ENCODE peak calls at places on chromosomes 5 and 9, in five cellular contexts. One of them, this sample, is unnamed.

GRCh38 chr9:22041792-22042191 is 32.7 kb upstream of the CDKN2B start:
- DNase-seq in HEK293T: no peak
- DNase-seq in A673: no peak
- DNase-seq in tibial artery: no peak
- DNase-seq in CD8-positive, alpha-beta T cell: no peak
- DNase-seq in this sample: no peak

GRCh38 chr9:469672-470040 is 255.0 kb downstream of the DOCK8 start:
- DNase-seq in CD8-positive, alpha-beta T cell: no peak
- DNase-seq in A673: no peak
- DNase-seq in tibial artery: no peak
- DNase-seq in HEK293T: no peak
- DNase-seq in this sample: no peak

GRCh38 chr5:102715405-102715804 is 39.7 kb upstream of the PAM start:
- DNase-seq in A673: peak; percentile 31
- DNase-seq in tibial artery: no peak
- DNase-seq in HEK293T: no peak
- DNase-seq in CD8-positive, alpha-beta T cell: no peak
- DNase-seq in this sample: no peak

GRCh38 chr5:150612905-150613670 is 27.4 kb upstream of the SYNPO start:
- DNase-seq in tibial artery: peak; percentile 89
- DNase-seq in CD8-positive, alpha-beta T cell: no peak
- DNase-seq in HEK293T: no peak
- DNase-seq in A673: no peak
- DNase-seq in this sample: no peak

GRCh38 chr5:94901071-94901979 is 282.9 kb downstream of the SLF1 start:
- DNase-seq in HEK293T: no peak
- DNase-seq in A673: peak; percentile 46
- DNase-seq in CD8-positive, alpha-beta T cell: no peak
- DNase-seq in tibial artery: no peak
- DNase-seq in this sample: no peak

GRCh38 chr9:136857166-136857565 is 5.0 kb downstream of the MAMDC4 start:
- DNase-seq in CD8-positive, alpha-beta T cell: no peak
- DNase-seq in A673: no peak
- DNase-seq in tibial artery: peak; percentile 62
- DNase-seq in HEK293T: no peak
- DNase-seq in this sample: peak; percentile 12

GRCh38 chr5:139650031-139650688 is 2.0 kb downstream of the CXXC5 start:
- DNase-seq in HEK293T: peak; percentile 59
- DNase-seq in A673: peak; percentile 62
- DNase-seq in CD8-positive, alpha-beta T cell: no peak
- DNase-seq in tibial artery: peak; percentile 79
- DNase-seq in this sample: no peak

GRCh38 chr9:83362341-83362995 is 175.7 kb downstream of the FRMD3 start:
- DNase-seq in A673: no peak
- DNase-seq in HEK293T: no peak
- DNase-seq in CD8-positive, alpha-beta T cell: no peak
- DNase-seq in tibial artery: no peak
- DNase-seq in this sample: no peak

GRCh38 chr5:139787568-139788293 is 7.9 kb upstream of the PSD2 start:
- DNase-seq in CD8-positive, alpha-beta T cell: peak; percentile 69
- DNase-seq in A673: peak; percentile 89
- DNase-seq in HEK293T: peak; percentile 95
- DNase-seq in tibial artery: peak; percentile 92
- DNase-seq in this sample: peak; percentile 79

GRCh38 chr9:14251146-14252071 is 62.5 kb downstream of the NFIB start:
- DNase-seq in A673: peak; percentile 16
- DNase-seq in CD8-positive, alpha-beta T cell: no peak
- DNase-seq in HEK293T: no peak
- DNase-seq in tibial artery: peak; percentile 92
- DNase-seq in this sample: peak; percentile 94

GRCh38 chr9:125655691-125656410 is 51.2 kb downstream of the MAPKAP1 start:
- DNase-seq in HEK293T: no peak
- DNase-seq in A673: no peak
- DNase-seq in tibial artery: no peak
- DNase-seq in CD8-positive, alpha-beta T cell: no peak
- DNase-seq in this sample: no peak

GRCh38 chr9:38215465-38215864 is 146.4 kb upstream of the SHB start:
- DNase-seq in A673: no peak
- DNase-seq in HEK293T: no peak
- DNase-seq in tibial artery: peak; percentile 5
- DNase-seq in CD8-positive, alpha-beta T cell: no peak
- DNase-seq in this sample: no peak

GRCh38 chr9:127129718-127130085 is 7.3 kb upstream of the ANGPTL2 start:
- DNase-seq in A673: no peak
- DNase-seq in CD8-positive, alpha-beta T cell: no peak
- DNase-seq in HEK293T: no peak
- DNase-seq in tibial artery: no peak
- DNase-seq in this sample: no peak

GRCh38 chr9:2749485-2749884 is 32.2 kb downstream of the KCNV2 start:
- DNase-seq in HEK293T: no peak
- DNase-seq in tibial artery: no peak
- DNase-seq in CD8-positive, alpha-beta T cell: no peak
- DNase-seq in A673: no peak
- DNase-seq in this sample: no peak

GRCh38 chr5:175393922-175394321 is 50.1 kb downstream of the DRD1 start:
- DNase-seq in tibial artery: no peak
- DNase-seq in A673: no peak
- DNase-seq in HEK293T: no peak
- DNase-seq in CD8-positive, alpha-beta T cell: no peak
- DNase-seq in this sample: no peak

GRCh38 chr9:135353935-135354334 is 125.6 kb upstream of the PPP1R26 start:
- DNase-seq in CD8-positive, alpha-beta T cell: no peak
- DNase-seq in HEK293T: no peak
- DNase-seq in tibial artery: no peak
- DNase-seq in A673: no peak
- DNase-seq in this sample: no peak

GRCh38 chr5:82859439-82860140 is 217.6 kb downstream of the TMEM167A start:
- DNase-seq in tibial artery: no peak
- DNase-seq in A673: no peak
- DNase-seq in CD8-positive, alpha-beta T cell: no peak
- DNase-seq in HEK293T: no peak
- DNase-seq in this sample: no peak

This sample was measured in lower leg skin.